ENCODE peak calls at places on chromosomes 16 and 17, in four cellular contexts. T is IMR-90, G is K562, W is HepG2. P is an unnamed sample.

GRCh38 chr17:76784926-76785325 is 47.0 kb downstream of the MFSD11 start:
- DNase-seq in G (no peak), W (no peak), T (no peak), P (no peak)

GRCh38 chr17:34658796-34659195 is 79.4 kb downstream of the TMEM132E start:
- DNase-seq in W (no peak), T (no peak), G (no peak), P (no peak)

GRCh38 chr17:76581515-76581914 is 4.1 kb downstream of the ST6GALNAC2 start:
- DNase-seq in W (no peak), T (no peak), G (no peak), P (no peak)

GRCh38 chr17:77311371-77311981 is 170.7 kb downstream of the SEC14L1 start:
- DNase-seq in G (no peak), T (no peak), W (no peak), P (no peak)

GRCh38 chr16:70573451-70574121 is 50.0 kb downstream of the SF3B3 start:
- DNase-seq in W (peak), T (peak), G (no peak), P (no peak)

GRCh38 chr16:29916979-29917378 is 9.0 kb downstream of the KCTD13 start:
- DNase-seq in G (no peak), W (peak), T (no peak), P (no peak)

GRCh38 chr17:2611627-2612026 is 18.2 kb downstream of the PAFAH1B1 start:
- DNase-seq in T (no peak), W (no peak), G (no peak), P (no peak)

GRCh38 chr16:55055262-55055661 is 124.6 kb downstream of the IRX5 start:
- DNase-seq in T (no peak), W (no peak), G (no peak), P (no peak)

GRCh38 chr17:40986920-40987319 is 2.8 kb upstream of the KRT40 start:
- DNase-seq in W (no peak), T (no peak), G (no peak), P (no peak)

GRCh38 chr17:38357488-38358123 is 6.0 kb downstream of the SOCS7 start:
- DNase-seq in W (no peak), G (no peak), T (no peak), P (no peak)

GRCh38 chr16:68086336-68086821 is 1.2 kb downstream of the NFATC3 start:
- DNase-seq in G (peak), T (peak), W (peak), P (peak)

GRCh38 chr17:47266782-47267181 is 13.2 kb downstream of the ITGB3 start:
- DNase-seq in G (no peak), W (no peak), T (peak), P (no peak)

GRCh38 chr16:57675752-57676623 is 7.9 kb downstream of the ADGRG3 start:
- DNase-seq in G (peak), W (no peak), T (no peak), P (no peak)

GRCh38 chr16:67547423-67548264 is 14.7 kb upstream of the CTCF start:
- DNase-seq in W (no peak), G (no peak), T (no peak), P (no peak)

GRCh38 chr16:19410435-19411153 is 7.1 kb upstream of the TMC5 start:
- DNase-seq in T (no peak), G (no peak), W (no peak), P (peak)

GRCh38 chr17:77376795-77377751 is 236.3 kb downstream of the SEC14L1 start:
- DNase-seq in W (peak), G (no peak), T (peak), P (no peak)

GRCh38 chr16:16021020-16021419 is 71.6 kb downstream of the ABCC1 start:
- DNase-seq in W (no peak), G (no peak), T (no peak), P (no peak)

GRCh38 chr17:78224226-78225087 is 7.0 kb upstream of the TMEM235 start:
- DNase-seq in T (no peak), W (no peak), G (no peak), P (no peak)

GRCh38 chr16:19437280-19437679 is 19.6 kb downstream of the TMC5 start:
- DNase-seq in W (no peak), T (no peak), G (no peak), P (no peak)

GRCh38 chr17:32277284-32277683 is 11.7 kb downstream of the RHBDL3 start:
- DNase-seq in G (no peak), T (peak), W (no peak), P (no peak)

GRCh38 chr16:3655030-3655790 is 719 bp downstream of the DNASE1 start:
- DNase-seq in G (no peak), T (no peak), W (no peak), P (no peak)

GRCh38 chr16:30585022-30585399 is 486 bp downstream of the ZNF785 start:
- DNase-seq in W (no peak), T (no peak), G (peak), P (no peak)

DNA sequence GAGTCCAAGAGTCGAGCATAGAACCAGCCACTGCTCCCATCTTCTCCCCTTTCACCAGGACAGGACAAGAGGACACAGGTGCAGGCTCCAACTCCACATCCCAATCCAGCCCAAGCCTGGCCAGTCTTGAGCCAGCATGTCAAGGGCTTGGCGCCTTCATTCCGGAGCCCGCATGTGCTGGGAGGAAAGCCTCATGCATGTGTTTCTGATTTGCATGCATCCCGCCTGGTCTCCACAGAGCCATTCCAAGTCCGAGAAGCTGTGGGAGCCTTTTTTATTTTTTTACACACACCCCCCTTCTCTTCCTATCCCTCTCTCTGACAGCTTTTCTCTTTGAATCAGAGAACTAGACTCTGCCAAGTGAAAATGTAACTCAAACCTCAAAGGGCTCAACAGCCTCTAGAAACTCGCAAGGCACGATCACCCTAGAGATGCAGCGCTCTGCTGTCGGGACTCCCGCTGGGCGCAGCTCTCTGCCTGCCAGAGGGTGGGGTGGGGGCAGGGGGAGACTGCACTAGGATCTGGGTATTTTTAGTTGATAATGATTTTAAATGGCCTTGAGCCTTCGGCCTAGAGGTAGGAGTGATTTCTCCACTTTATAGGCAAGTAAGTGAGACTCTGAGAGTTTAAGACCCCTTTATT is 45.2 kb downstream of the NOG start:
- DNase-seq in T (no peak), G (no peak), W (no peak), P (no peak)
- TF ChIP-seq MAZ in T (no peak), G (no peak), W (no peak), P (no peak)

DNA sequence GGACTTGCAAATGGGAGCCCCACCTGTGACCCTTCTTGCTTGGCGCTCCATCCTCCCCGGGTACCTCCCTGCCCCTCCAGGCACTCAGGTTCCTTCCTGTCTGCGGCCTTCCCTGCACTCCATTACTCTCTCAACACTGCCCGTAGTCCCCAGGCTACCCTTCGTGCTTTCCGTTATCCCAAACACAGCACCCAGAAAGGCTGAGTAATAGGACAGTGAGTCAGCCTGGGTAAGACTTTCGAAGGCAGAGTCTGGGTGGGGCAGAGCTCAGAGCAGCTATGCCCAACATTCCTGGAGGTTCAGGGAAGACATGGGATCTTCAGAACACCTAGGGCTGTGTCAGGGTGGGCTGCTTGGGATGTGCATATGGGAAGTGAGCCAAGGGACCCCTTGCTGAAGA is 16.7 kb upstream of the C16orf74 start:
- DNase-seq in G (no peak), W (no peak), T (peak), P (peak)
- TF ChIP-seq MAZ in G (no peak), W (no peak), T (peak), P (no peak)

GRCh38 chr17:67629963-67630320 is 87.8 kb upstream of the NOL11 start:
- DNase-seq in G (no peak), W (peak), T (peak), P (no peak)
- TF ChIP-seq MAZ in G (no peak), W (no peak), T (no peak), P (no peak)

DNA sequence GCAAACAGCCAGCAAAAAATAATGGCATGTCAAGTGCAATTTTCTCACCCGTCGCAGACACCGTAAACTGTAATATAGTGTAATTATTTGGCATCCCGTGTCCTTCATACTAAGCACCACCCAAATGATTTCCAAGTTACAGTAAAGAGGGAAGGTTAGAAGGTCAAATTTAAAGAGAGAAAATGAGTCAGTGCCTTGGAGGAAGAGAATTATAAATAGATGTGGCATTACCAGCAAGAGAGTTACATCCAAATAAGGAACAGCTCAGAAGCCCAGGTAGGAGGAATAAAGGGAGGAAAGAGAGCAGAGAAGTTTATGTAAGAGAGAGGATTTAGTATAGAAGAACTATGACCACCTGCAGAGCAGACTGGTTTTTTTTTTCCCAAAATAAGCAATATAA is 21.7 kb downstream of the CDH8 start:
- DNase-seq in T (no peak), G (no peak), W (no peak), P (no peak)
- TF ChIP-seq MAZ in T (no peak), G (no peak), W (no peak), P (no peak)

DNA sequence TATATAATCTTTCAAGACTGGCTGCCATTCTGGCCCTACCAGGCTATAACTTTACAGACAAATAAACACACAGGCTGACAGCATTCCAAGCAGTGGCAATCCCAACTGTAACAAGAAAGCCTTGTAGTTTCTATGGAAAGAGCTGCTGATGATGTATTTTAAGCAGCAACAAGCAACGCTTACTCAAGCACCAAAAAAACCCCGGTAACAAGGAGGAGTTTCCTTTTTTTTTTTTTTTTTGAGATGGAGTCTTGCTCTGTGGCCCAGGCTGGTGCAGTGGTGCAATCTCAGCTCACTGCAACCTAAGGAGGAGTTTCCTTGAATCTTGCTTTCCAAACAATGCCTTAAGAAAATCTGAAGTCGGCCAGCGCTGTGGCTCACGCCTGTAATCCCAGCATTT is 23.1 kb downstream of the LSM12 start:
- DNase-seq in G (no peak), W (no peak), T (peak), P (no peak)
- TF ChIP-seq MAZ in G (no peak), W (no peak), T (no peak), P (no peak)

GRCh38 chr17:49915260-49915659 is 53.7 kb upstream of the DLX4 start:
- DNase-seq in T (no peak), W (no peak), G (no peak), P (no peak)
- TF ChIP-seq MAZ in T (no peak), W (no peak), G (no peak), P (no peak)

GRCh38 chr16:27379919-27380318 is 22.1 kb upstream of the IL21R start:
- DNase-seq in W (no peak), T (no peak), G (no peak), P (no peak)

GRCh38 chr16:27374794-27375499 is 27.0 kb upstream of the IL21R start:
- DNase-seq in T (peak), W (peak), G (peak), P (peak)

GRCh38 chr16:27377666-27378485 is 24.1 kb upstream of the IL21R start:
- DNase-seq in W (no peak), T (no peak), G (no peak), P (no peak)

GRCh38 chr16:27382187-27382855 is 19.7 kb upstream of the IL21R start:
- DNase-seq in G (no peak), T (no peak), W (no peak), P (no peak)

GRCh38 chr16:27378871-27379580 is 22.9 kb upstream of the IL21R start:
- DNase-seq in G (no peak), T (peak), W (no peak), P (no peak)
- TF ChIP-seq MAZ in G (no peak), T (no peak), W (no peak), P (no peak)

GRCh38 chr17:6797718-6798351 is 21.8 kb downstream of the FBXO39 start:
- DNase-seq in W (peak), T (no peak), G (no peak), P (no peak)

GRCh38 chr17:6799738-6800137 is 23.7 kb downstream of the FBXO39 start:
- DNase-seq in G (no peak), W (no peak), T (no peak), P (no peak)

GRCh38 chr17:6793748-6794493 is 17.9 kb downstream of the FBXO39 start:
- DNase-seq in W (no peak), G (no peak), T (no peak), P (no peak)

GRCh38 chr17:6796887-6797490 is 21.0 kb downstream of the FBXO39 start:
- DNase-seq in W (no peak), T (no peak), G (no peak), P (no peak)

DNA sequence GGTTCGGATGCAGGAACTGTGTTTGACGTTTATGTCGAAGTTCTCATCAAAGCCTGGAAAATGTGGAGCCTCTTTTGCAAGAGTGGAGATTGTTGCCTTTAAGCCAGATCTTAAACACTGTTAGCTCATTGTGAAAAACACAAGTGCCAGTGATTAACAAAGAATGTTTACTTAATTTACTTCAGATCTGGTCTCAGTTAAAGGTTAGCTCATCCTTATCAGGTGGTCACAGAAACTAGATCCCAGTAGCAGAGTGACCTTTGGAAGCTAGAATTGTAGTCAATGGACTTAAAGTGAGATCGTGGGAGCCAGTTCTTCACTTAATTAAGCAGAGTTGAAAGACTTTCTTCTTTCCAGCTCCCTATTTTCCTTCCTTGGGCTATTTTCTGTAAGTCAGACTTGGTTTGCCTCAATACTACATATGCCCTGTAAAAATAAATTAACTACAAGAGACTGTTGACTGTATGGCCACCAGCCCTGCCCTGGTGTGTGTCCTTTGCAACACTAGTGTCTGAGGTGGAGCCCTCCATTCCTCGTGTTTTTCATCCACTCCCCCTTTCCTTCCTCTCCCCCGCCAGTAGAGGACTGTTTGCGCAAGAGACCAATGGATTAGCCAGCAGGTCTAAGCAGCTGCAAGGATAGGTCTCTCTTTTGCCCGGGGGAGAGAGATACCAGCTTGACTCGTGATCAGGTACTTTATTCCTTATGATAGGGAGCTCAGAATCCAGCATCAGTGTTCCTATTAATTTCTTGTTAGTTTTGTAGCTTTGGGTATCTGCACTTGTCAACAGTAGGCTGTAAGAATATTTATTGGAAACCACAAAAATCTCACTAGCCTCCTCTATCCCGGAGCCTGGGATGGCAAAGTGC is 20.2 kb downstream of the FBXO39 start:
- DNase-seq in T (no peak), W (peak), G (no peak), P (no peak)
- TF ChIP-seq MAZ in T (no peak), W (no peak), G (no peak), P (no peak)

GRCh38 chr16:84486126-84486525 is 18.3 kb downstream of the MEAK7 start:
- DNase-seq in T (no peak), W (no peak), G (no peak), P (no peak)

GRCh38 chr16:84483882-84484565 is 20.4 kb downstream of the MEAK7 start:
- DNase-seq in T (no peak), W (no peak), G (no peak), P (no peak)

GRCh38 chr16:84482951-84483881 is 21.2 kb downstream of the MEAK7 start:
- DNase-seq in T (no peak), W (no peak), G (no peak), P (no peak)

GRCh38 chr16:84485255-84486010 is 19.0 kb downstream of the MEAK7 start:
- DNase-seq in T (no peak), G (no peak), W (no peak), P (no peak)

DNA sequence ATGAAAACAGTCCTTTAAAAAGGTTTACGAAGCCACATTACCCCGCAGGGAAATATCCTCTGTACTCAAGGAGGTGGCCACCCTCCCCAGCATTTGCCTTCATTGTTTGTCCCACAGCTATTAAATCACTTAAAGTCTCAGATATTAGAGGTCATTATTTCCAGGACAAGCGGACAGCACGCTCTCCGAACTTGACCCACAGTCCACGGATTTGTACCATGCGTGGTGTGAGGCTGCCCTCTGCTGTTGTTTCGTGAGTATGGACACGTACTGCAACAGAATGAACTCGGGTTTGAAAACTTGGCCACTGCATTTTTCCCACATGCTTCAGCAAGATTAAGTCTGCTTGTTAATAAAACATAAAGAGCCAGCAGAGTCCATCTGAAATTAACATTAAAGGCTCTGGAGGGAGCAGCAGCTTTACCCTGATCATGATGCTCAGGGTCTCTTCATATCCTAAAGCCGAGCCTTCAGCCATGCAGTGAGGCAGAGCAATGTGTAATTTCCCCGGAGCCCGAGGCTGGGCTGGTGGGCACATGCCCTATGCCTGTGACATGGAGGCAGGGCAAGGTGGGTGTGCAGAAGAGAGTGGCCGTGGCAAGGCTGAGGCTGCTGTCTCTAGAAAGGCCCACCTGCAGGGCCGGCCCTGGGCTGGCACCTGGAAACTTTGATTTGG is 19.7 kb downstream of the MEAK7 start:
- DNase-seq in G (peak), W (peak), T (peak), P (peak)
- TF ChIP-seq MAZ in G (no peak), W (no peak), T (peak), P (no peak)

P was measured in A549.